ENCODE peak calls at places on chromosomes 6 and 20, in nine cellular contexts. T is HCT116; B is aorta; K is CD8-positive, alpha-beta T cell; E is CD4-positive, alpha-beta T cell; P is RWPE1; X is iPS DF 6.9; D is GM23338; O is body of pancreas. U is an unnamed sample.

GRCh38 chr6:43405354-43405753 is 22.0 kb upstream of the ABCC10 start:
- DNase-seq in K (no peak), O (no peak), P (peak; percentile 64), D (no peak), B (no peak), X (no peak), E (no peak), T (no peak), U (no peak)

GRCh38 chr6:39171489-39172376 is 56.7 kb upstream of the SAYSD1 start:
- DNase-seq in E (no peak), D (no peak), T (no peak), P (no peak), O (no peak), X (no peak), K (no peak), B (no peak), U (no peak)

GRCh38 chr20:54228841-54229240 is 21.0 kb downstream of the PFDN4 start:
- DNase-seq in D (no peak), X (no peak), K (no peak), T (no peak), E (no peak), O (no peak), P (no peak), B (no peak), U (no peak)

GRCh38 chr6:43963203-43963602 is 164.0 kb downstream of the MRPL14 start:
- DNase-seq in B (no peak), D (no peak), K (no peak), X (no peak), E (no peak), T (no peak), P (no peak), O (no peak), U (no peak)

GRCh38 chr20:50586531-50587232 is 76.5 kb downstream of the PTPN1 start:
- DNase-seq in X (no peak), B (peak; percentile 69), O (no peak), K (no peak), T (no peak), E (no peak), D (no peak), P (no peak), U (no peak)

GRCh38 chr6:33592595-33593413 is 12.7 kb upstream of the BAK1 start:
- DNase-seq in E (peak; percentile 61), K (no peak), P (no peak), B (no peak), X (no peak), D (peak; percentile 94), O (peak; percentile 30), T (no peak), U (no peak)

GRCh38 chr6:34792605-34793500 is 970 bp downstream of the BLTP3A start:
- DNase-seq in E (no peak), D (peak; percentile 64), B (no peak), O (peak; percentile 53), P (peak; percentile 66), X (no peak), T (no peak), K (no peak), U (peak; percentile 82)

GRCh38 chr20:32823078-32823477 is 3.3 kb downstream of the MAPRE1 start:
- DNase-seq in T (no peak), O (no peak), K (no peak), B (no peak), P (peak; percentile 60), E (no peak), X (no peak), D (no peak), U (peak; percentile 78)

GRCh38 chr6:11317885-11318771 is 85.7 kb upstream of the NEDD9 start:
- DNase-seq in T (peak; percentile 8), K (peak; percentile 28), B (peak; percentile 86), D (peak; percentile 19), E (peak; percentile 54), X (no peak), P (peak; percentile 90), O (peak; percentile 32), U (peak; percentile 80)

DNA sequence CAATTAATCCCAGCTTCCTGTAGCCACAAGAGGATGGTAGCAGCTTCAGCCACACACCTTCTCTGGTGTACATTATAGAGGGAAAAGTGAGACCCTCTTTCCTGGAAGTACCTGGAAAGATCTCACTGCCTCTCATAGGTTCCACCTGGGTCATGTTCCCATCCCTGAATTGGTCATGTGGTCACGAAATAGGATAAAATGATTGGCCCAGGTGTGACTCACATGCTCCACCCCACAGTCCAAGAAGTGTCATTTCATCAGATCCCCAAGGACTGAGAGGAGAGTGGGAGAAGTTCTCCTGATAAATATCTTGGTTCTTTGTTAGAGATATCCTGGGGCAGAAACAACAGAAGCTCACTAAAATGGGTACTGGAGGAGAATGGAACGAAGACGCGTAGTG is 142.4 kb downstream of the QRSL1 start:
- DNase-seq in B (no peak), D (no peak), X (no peak), O (no peak), E (no peak), P (no peak), T (no peak), K (no peak), U (no peak)
- H3K27ac ChIP-seq in B (no peak overlapping the region), D (no peak overlapping the region), X (no peak overlapping the region), O (peak overlapping the region; percentile 80), E (no peak overlapping the region), P (no peak overlapping the region), T (no peak overlapping the region), K (no peak overlapping the region), U (no peak overlapping the region)

GRCh38 chr6:2977290-2977689 is 5.9 kb upstream of the SERPINB6 start:
- DNase-seq in B (no peak), P (no peak), O (no peak), K (no peak), X (no peak), D (no peak), T (no peak), E (no peak), U (no peak)
- H3K27ac ChIP-seq in B (no peak overlapping the region), P (no peak overlapping the region), O (no peak overlapping the region), K (no peak overlapping the region), X (no peak overlapping the region), D (no peak overlapping the region), T (no peak overlapping the region), E (no peak overlapping the region), U (no peak overlapping the region)

GRCh38 chr6:150876598-150876997 is 11.1 kb downstream of the MTHFD1L start:
- DNase-seq in E (no peak), X (no peak), T (no peak), O (peak; percentile 89), P (no peak), B (peak; percentile 79), D (peak; percentile 26), K (no peak), U (no peak)
- H3K27ac ChIP-seq in E (no peak overlapping the region), X (no peak overlapping the region), T (no peak overlapping the region), O (no peak overlapping the region), P (peak overlapping the region; percentile 36), B (peak overlapping the region; percentile 91), D (peak overlapping the region; percentile 84), K (no peak overlapping the region), U (no peak overlapping the region)

DNA sequence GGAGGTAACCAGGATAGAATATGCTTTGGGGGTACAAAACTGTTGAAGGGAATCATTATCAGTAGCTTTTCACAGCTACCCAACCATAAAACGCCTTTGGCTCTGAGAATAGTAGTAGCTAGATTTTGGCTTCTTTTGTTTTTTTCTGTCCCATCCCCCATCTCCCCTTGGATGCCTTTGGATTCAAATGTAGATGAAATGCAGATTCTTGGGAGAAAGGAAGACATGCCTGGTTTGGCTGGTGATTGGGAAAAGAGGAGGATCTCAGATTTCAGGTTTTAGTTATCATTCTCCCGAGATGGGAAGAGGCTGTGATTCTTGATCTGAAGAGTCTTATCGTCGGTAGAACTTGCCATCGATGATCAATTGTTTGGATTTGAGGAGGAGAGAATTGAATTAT is 3.5 kb upstream of the CDYL start:
- DNase-seq in D (peak; percentile 96), E (no peak), T (no peak), K (no peak), X (no peak), O (no peak), P (no peak), B (no peak), U (no peak)
- H3K27ac ChIP-seq in D (peak overlapping the region; percentile 95), E (no peak overlapping the region), T (no peak overlapping the region), K (no peak overlapping the region), X (peak overlapping the region; percentile 55), O (no peak overlapping the region), P (no peak overlapping the region), B (no peak overlapping the region), U (no peak overlapping the region)

GRCh38 chr20:21376631-21377030 is 20.7 kb downstream of the NKX2-4 start:
- DNase-seq in B (no peak), K (no peak), E (no peak), X (no peak), D (no peak), T (no peak), P (no peak), O (no peak), U (no peak)

GRCh38 chr20:21381619-21382018 is 15.7 kb downstream of the NKX2-4 start:
- DNase-seq in T (no peak), E (no peak), P (no peak), B (no peak), D (no peak), X (no peak), O (no peak), K (no peak), U (no peak)

GRCh38 chr20:21377701-21378100 is 19.6 kb downstream of the NKX2-4 start:
- DNase-seq in O (no peak), X (no peak), B (no peak), D (no peak), P (no peak), T (no peak), E (no peak), K (no peak), U (no peak)

GRCh38 chr20:21380711-21381110 is 16.6 kb downstream of the NKX2-4 start:
- DNase-seq in E (no peak), P (no peak), B (no peak), D (no peak), X (no peak), T (no peak), O (peak; percentile 71), K (no peak), U (no peak)

GRCh38 chr20:21378259-21378658 is 19.1 kb downstream of the NKX2-4 start:
- DNase-seq in O (no peak), K (no peak), D (no peak), T (no peak), E (no peak), P (no peak), B (no peak), X (no peak), U (no peak)
- H3K27ac ChIP-seq in O (no peak overlapping the region), K (no peak overlapping the region), D (no peak overlapping the region), T (no peak overlapping the region), E (no peak overlapping the region), P (no peak overlapping the region), B (no peak overlapping the region), X (no peak overlapping the region), U (no peak overlapping the region)

DNA sequence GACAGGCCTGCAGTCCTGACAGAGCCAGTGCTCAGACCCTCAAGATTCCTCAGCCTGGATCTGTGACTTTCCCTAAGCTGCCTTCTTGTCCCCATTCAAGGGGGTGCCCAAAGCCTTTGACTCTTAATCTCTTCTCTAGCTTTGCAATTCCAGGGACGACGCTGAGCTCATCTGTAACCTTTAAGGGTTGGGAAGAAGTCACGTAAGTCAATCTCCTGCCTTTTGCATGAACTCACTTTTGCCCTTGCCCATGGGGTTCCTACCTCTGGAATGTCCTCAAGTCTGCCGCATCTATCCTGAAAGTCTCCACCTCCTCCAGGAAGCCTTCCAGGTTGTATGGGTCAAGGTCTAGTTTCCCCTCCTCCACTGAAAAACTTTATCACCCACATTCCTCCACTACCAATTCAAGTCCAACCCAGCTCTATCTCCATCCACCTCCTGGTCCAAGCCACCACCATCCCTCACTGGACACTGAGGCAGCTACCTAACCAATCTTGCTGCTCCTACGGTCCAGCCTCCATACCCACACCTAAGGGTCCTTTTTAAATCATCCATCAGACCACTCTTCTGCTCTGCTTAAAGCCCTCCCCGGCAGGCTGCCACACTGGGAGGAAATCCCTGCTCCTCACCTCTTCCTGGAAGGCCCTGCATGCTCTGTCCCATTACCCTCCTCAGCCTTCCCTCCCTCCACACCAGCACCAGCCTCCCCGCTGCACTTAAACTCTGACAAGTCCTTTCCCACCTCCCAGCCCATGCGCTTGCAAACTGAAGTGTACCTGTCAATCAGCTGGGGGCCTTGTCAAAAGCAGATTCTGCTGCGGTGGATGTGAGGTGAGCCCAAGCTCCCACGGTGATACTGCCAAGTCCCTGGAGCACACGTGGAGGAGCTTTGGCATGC is 29.7 kb downstream of the PREX1 start:
- DNase-seq in B (peak; percentile 54), X (no peak), O (no peak), P (no peak), T (no peak), E (no peak), D (no peak), K (no peak), U (no peak)
- H3K27ac ChIP-seq in B (no peak overlapping the region), X (no peak overlapping the region), O (no peak overlapping the region), P (no peak overlapping the region), T (no peak overlapping the region), E (no peak overlapping the region), D (peak overlapping the region; percentile 55), K (no peak overlapping the region), U (peak overlapping the region; percentile 54)